ENCODE peak calls at places on chromosomes 16 and 17, in seven cellular contexts. B is AG10803, E is transverse colon, Q is heart left ventricle, V is WTC11, N is ascending aorta, K is tibial nerve. H is an unnamed sample.

GRCh38 chr17:37373530-37374159 is 2.1 kb upstream of the C17orf78 start:
- DNase-seq in B (peak; percentile 77), E (peak; percentile 75), Q (peak; percentile 32), V (peak; percentile 74), N (peak; percentile 70), K (peak; percentile 72), H (no peak)

GRCh38 chr17:6753565-6753964 is 2.3 kb upstream of the XAF1 start:
- DNase-seq in B (no peak), E (no peak), Q (no peak), V (no peak), N (no peak), K (no peak), H (no peak)

GRCh38 chr16:89898201-89898967 is 20.3 kb upstream of the MC1R start:
- DNase-seq in B (no peak), E (no peak), Q (no peak), V (no peak), N (no peak), K (no peak), H (no peak)

GRCh38 chr16:89033796-89034572 is 57.0 kb upstream of the CBFA2T3 start:
- DNase-seq in B (no peak), E (no peak), Q (no peak), V (no peak), N (no peak), K (no peak), H (no peak)

GRCh38 chr17:32631341-32632109 is 144.7 kb downstream of the CDK5R1 start:
- DNase-seq in B (peak; percentile 4), E (no peak), Q (no peak), V (no peak), N (no peak), K (no peak), H (no peak)

GRCh38 chr17:40355123-40355803 is 9.3 kb downstream of the GJD3 start:
- DNase-seq in B (peak; percentile 43), E (peak; percentile 79), Q (peak; percentile 77), V (peak; percentile 96), N (peak; percentile 89), K (peak; percentile 85), H (peak; percentile 88)

GRCh38 chr17:59752446-59752845 is 45.0 kb downstream of the VMP1 start:
- DNase-seq in B (peak; percentile 58), E (no peak), Q (no peak), V (no peak), N (no peak), K (no peak), H (no peak)

GRCh38 chr16:86022381-86022960 is 123.5 kb downstream of the IRF8 start:
- DNase-seq in B (no peak), E (no peak), Q (no peak), V (no peak), N (no peak), K (no peak), H (no peak)

GRCh38 chr16:53282975-53283946 is 151.0 kb upstream of the RBL2 start:
- DNase-seq in B (peak; percentile 59), E (no peak), Q (no peak), V (no peak), N (no peak), K (no peak), H (no peak)

GRCh38 chr17:77857613-77858012 is 100.9 kb upstream of the TNRC6C start:
- DNase-seq in B (no peak), E (no peak), Q (no peak), V (no peak), N (no peak), K (no peak), H (no peak)

GRCh38 chr17:83178533-83179201 is 99.3 kb downstream of the METRNL start:
- DNase-seq in B (no peak), E (no peak), Q (peak; percentile 4), V (peak; percentile 10), N (peak; percentile 58), K (peak; percentile 4), H (no peak)

GRCh38 chr16:5383737-5384136 is 286.1 kb upstream of the EEF2KMT start:
- DNase-seq in B (no peak), E (no peak), Q (no peak), V (no peak), N (no peak), K (no peak), H (no peak)

GRCh38 chr17:41563607-41564006 is 8.3 kb downstream of the KRT9 start:
- DNase-seq in B (no peak), E (no peak), Q (no peak), V (no peak), N (no peak), K (no peak), H (no peak)

GRCh38 chr16:81996664-81997529 is 14.4 kb downstream of the SDR42E1 start:
- DNase-seq in B (peak; percentile 76), E (no peak), Q (no peak), V (no peak), N (no peak), K (no peak), H (no peak)

GRCh38 chr16:49720225-49720624 is 135.7 kb downstream of the ZNF423 start:
- DNase-seq in B (no peak), E (no peak), Q (no peak), V (no peak), N (no peak), K (no peak), H (no peak)

GRCh38 chr16:424623-425081 is 797 bp upstream of the RAB11FIP3 start:
- DNase-seq in B (peak; percentile 41), E (peak; percentile 44), Q (peak; percentile 40), V (no peak), N (no peak), K (peak; percentile 33), H (no peak)

GRCh38 chr17:40033339-40033738 is 18.1 kb downstream of the CSF3 start:
- DNase-seq in B (no peak), E (no peak), Q (no peak), V (no peak), N (no peak), K (no peak), H (no peak)

GRCh38 chr16:88264641-88265285 is 118.0 kb upstream of the ZNF469 start:
- DNase-seq in B (peak; percentile 85), E (peak; percentile 86), Q (peak; percentile 93), V (peak; percentile 48), N (peak; percentile 98), K (peak; percentile 96), H (peak; percentile 96)

GRCh38 chr17:9615486-9615885 is 29.8 kb upstream of the USP43 start:
- DNase-seq in B (peak; percentile 3), E (no peak), Q (no peak), V (no peak), N (no peak), K (no peak), H (no peak)

GRCh38 chr17:1422907-1423306 is 22.9 kb upstream of the YWHAE start:
- DNase-seq in B (peak; percentile 91), E (no peak), Q (peak; percentile 26), V (no peak), N (peak; percentile 77), K (no peak), H (no peak)

GRCh38 chr16:54284319-54284930 is 2.2 kb downstream of the IRX3 start:
- DNase-seq in B (peak; percentile 21), E (peak; percentile 15), Q (no peak), V (peak; percentile 46), N (peak; percentile 60), K (no peak), H (no peak)

GRCh38 chr16:54286067-54286329 is 589 bp downstream of the IRX3 start:
- DNase-seq in B (no peak), E (no peak), Q (no peak), V (no peak), N (no peak), K (no peak), H (no peak)

GRCh38 chr16:54284931-54285413 is 1.6 kb downstream of the IRX3 start:
- DNase-seq in B (peak; percentile 42), E (no peak), Q (peak; percentile 29), V (peak; percentile 20), N (no peak), K (no peak), H (no peak)

GRCh38 chr16:54286330-54287017 is at the start of gene IRX3:
- DNase-seq in B (peak; percentile 94), E (peak; percentile 13), Q (peak; percentile 90), V (peak; percentile 88), N (peak; percentile 83), K (peak; percentile 24), H (no peak)

GRCh38 chr16:54285414-54286066 is 1.0 kb downstream of the IRX3 start:
- DNase-seq in B (peak; percentile 62), E (no peak), Q (peak; percentile 41), V (peak; percentile 30), N (peak; percentile 58), K (no peak), H (no peak)
- TF ChIP-seq CTCF in B (no peak), E (no peak), Q (no peak), V (no peak), N (no peak), K (no peak), H (no peak)

GRCh38 chr17:42744806-42745617 is at the start of gene EZH1:
- DNase-seq in B (peak; percentile 85), E (peak; percentile 93), Q (peak; percentile 90), V (peak; percentile 94), N (peak; percentile 93), K (peak; percentile 78), H (peak; percentile 61)
- TF ChIP-seq CTCF in B (no peak), E (no peak), Q (no peak), V (no peak), N (no peak), K (peak; percentile 63), H (no peak)

GRCh38 chr16:84340305-84341040 is 27.9 kb upstream of the ATP2C2 start:
- DNase-seq in B (no peak), E (peak; percentile 88), Q (no peak), V (no peak), N (no peak), K (no peak), H (no peak)
- TF ChIP-seq CTCF in B (no peak), E (peak; percentile 27), Q (no peak), V (no peak), N (no peak), K (no peak), H (no peak)

DNA sequence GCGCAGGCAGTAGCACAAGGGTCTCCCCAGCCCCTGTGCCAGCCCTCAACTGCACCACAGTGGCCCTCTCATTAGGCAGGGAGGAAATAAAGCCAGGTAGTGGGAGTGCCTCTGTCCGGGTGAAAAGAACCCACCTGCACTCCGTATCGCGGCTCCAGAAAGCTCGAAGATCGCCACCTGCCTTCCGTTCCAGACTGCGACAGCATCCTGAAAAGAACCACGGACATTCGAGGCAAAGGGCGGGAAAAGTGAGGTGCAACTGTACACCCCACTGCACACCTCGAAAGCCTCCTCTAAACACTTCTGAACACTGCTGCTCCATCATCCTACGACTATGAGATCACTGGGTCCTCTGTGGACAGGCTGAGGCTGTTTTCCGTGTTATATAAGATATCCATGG is 28.7 kb downstream of the IFT140 start:
- DNase-seq in B (no peak), E (no peak), Q (no peak), V (no peak), N (no peak), K (no peak), H (no peak)
- TF ChIP-seq CTCF in B (no peak), E (no peak), Q (no peak), V (no peak), N (no peak), K (no peak), H (no peak)

GRCh38 chr17:48951572-48951971 is 6.9 kb upstream of the SNF8 start:
- DNase-seq in B (no peak), E (no peak), Q (no peak), V (no peak), N (no peak), K (no peak), H (no peak)
- TF ChIP-seq CTCF in B (no peak), E (no peak), Q (no peak), V (no peak), N (no peak), K (no peak), H (no peak)

GRCh38 chr17:43790311-43790940 is 10.2 kb downstream of the CFAP97D1 start:
- DNase-seq in B (no peak), E (no peak), Q (no peak), V (peak; percentile 29), N (no peak), K (no peak), H (no peak)
- TF ChIP-seq CTCF in B (no peak), E (no peak), Q (no peak), V (no peak), N (no peak), K (no peak), H (no peak)